ENCODE peak calls at places on chromosome 16, in seven cellular contexts. One of them, this sample, is unnamed.

GRCh38 chr16:23432176-23433128 is 20.5 kb downstream of the COG7 start:
- DNase-seq in heart right ventricle: no peak
- DNase-seq in fibroblast of the aortic adventitia: no peak
- DNase-seq in progenitor cell of endocrine pancreas: no peak
- DNase-seq in T-helper 1 cell: no peak
- DNase-seq in cardiac muscle cell: no peak
- DNase-seq in A172: no peak
- DNase-seq in this sample: no peak

GRCh38 chr16:67989322-67990017 is 9.2 kb upstream of the DPEP3 start:
- DNase-seq in cardiac muscle cell: no peak
- DNase-seq in A172: no peak
- DNase-seq in heart right ventricle: no peak
- DNase-seq in T-helper 1 cell: no peak
- DNase-seq in progenitor cell of endocrine pancreas: no peak
- DNase-seq in fibroblast of the aortic adventitia: no peak
- DNase-seq in this sample: no peak

GRCh38 chr16:73683804-73684203 is 612.8 kb upstream of the PSMD7 start:
- DNase-seq in cardiac muscle cell: no peak
- DNase-seq in A172: no peak
- DNase-seq in heart right ventricle: no peak
- DNase-seq in fibroblast of the aortic adventitia: no peak
- DNase-seq in progenitor cell of endocrine pancreas: no peak
- DNase-seq in T-helper 1 cell: no peak
- DNase-seq in this sample: no peak

GRCh38 chr16:80683646-80684045 is 120.8 kb downstream of the CDYL2 start:
- DNase-seq in A172: no peak
- DNase-seq in heart right ventricle: no peak
- DNase-seq in fibroblast of the aortic adventitia: no peak
- DNase-seq in cardiac muscle cell: no peak
- DNase-seq in T-helper 1 cell: no peak
- DNase-seq in progenitor cell of endocrine pancreas: no peak
- DNase-seq in this sample: no peak

GRCh38 chr16:79372504-79373184 is 227.9 kb downstream of the MAF start:
- DNase-seq in progenitor cell of endocrine pancreas: no peak
- DNase-seq in A172: peak
- DNase-seq in T-helper 1 cell: no peak
- DNase-seq in fibroblast of the aortic adventitia: no peak
- DNase-seq in heart right ventricle: no peak
- DNase-seq in cardiac muscle cell: peak
- DNase-seq in this sample: no peak

GRCh38 chr16:4874686-4875085 is 27.4 kb downstream of the UBN1 start:
- DNase-seq in progenitor cell of endocrine pancreas: no peak
- DNase-seq in heart right ventricle: no peak
- DNase-seq in A172: no peak
- DNase-seq in fibroblast of the aortic adventitia: no peak
- DNase-seq in cardiac muscle cell: no peak
- DNase-seq in T-helper 1 cell: no peak
- DNase-seq in this sample: no peak

GRCh38 chr16:13919330-13919682 is 648 bp upstream of the ERCC4 start:
- DNase-seq in fibroblast of the aortic adventitia: peak
- DNase-seq in T-helper 1 cell: peak
- DNase-seq in progenitor cell of endocrine pancreas: no peak
- DNase-seq in cardiac muscle cell: peak
- DNase-seq in heart right ventricle: no peak
- DNase-seq in A172: peak
- DNase-seq in this sample: peak

GRCh38 chr16:85583491-85584181 is 29.5 kb upstream of the GSE1 start:
- DNase-seq in cardiac muscle cell: peak
- DNase-seq in fibroblast of the aortic adventitia: peak
- DNase-seq in heart right ventricle: no peak
- DNase-seq in T-helper 1 cell: no peak
- DNase-seq in progenitor cell of endocrine pancreas: no peak
- DNase-seq in A172: no peak
- DNase-seq in this sample: no peak

GRCh38 chr16:24668481-24669001 is 60.9 kb upstream of the TNRC6A start:
- DNase-seq in progenitor cell of endocrine pancreas: no peak
- DNase-seq in heart right ventricle: peak
- DNase-seq in cardiac muscle cell: peak
- DNase-seq in fibroblast of the aortic adventitia: peak
- DNase-seq in T-helper 1 cell: no peak
- DNase-seq in A172: peak
- DNase-seq in this sample: peak

GRCh38 chr16:1019234-1019933 is 37.8 kb downstream of the SOX8 start:
- DNase-seq in T-helper 1 cell: no peak
- DNase-seq in progenitor cell of endocrine pancreas: no peak
- DNase-seq in cardiac muscle cell: peak
- DNase-seq in heart right ventricle: peak
- DNase-seq in fibroblast of the aortic adventitia: peak
- DNase-seq in A172: peak
- DNase-seq in this sample: peak

GRCh38 chr16:15653227-15653626 is 3.2 kb downstream of the NDE1 start:
- DNase-seq in T-helper 1 cell: no peak
- DNase-seq in A172: peak
- DNase-seq in fibroblast of the aortic adventitia: peak
- DNase-seq in cardiac muscle cell: peak
- DNase-seq in progenitor cell of endocrine pancreas: no peak
- DNase-seq in heart right ventricle: peak
- DNase-seq in this sample: no peak

GRCh38 chr16:73122604-73123386 is 74.9 kb upstream of the ZFHX3 start:
- DNase-seq in progenitor cell of endocrine pancreas: no peak
- DNase-seq in cardiac muscle cell: peak
- DNase-seq in T-helper 1 cell: no peak
- DNase-seq in fibroblast of the aortic adventitia: peak
- DNase-seq in heart right ventricle: peak
- DNase-seq in A172: no peak
- DNase-seq in this sample: peak

GRCh38 chr16:86951831-86952598 is 365.2 kb downstream of the C16orf95 start:
- DNase-seq in fibroblast of the aortic adventitia: peak
- DNase-seq in progenitor cell of endocrine pancreas: no peak
- DNase-seq in T-helper 1 cell: no peak
- DNase-seq in cardiac muscle cell: peak
- DNase-seq in A172: peak
- DNase-seq in heart right ventricle: no peak
- DNase-seq in this sample: peak

GRCh38 chr16:62760398-62760797 is 724.2 kb upstream of the CDH8 start:
- DNase-seq in fibroblast of the aortic adventitia: no peak
- DNase-seq in T-helper 1 cell: no peak
- DNase-seq in A172: no peak
- DNase-seq in cardiac muscle cell: no peak
- DNase-seq in progenitor cell of endocrine pancreas: no peak
- DNase-seq in heart right ventricle: no peak
- DNase-seq in this sample: no peak

GRCh38 chr16:48816393-48816792 is 206.4 kb upstream of the N4BP1 start:
- DNase-seq in fibroblast of the aortic adventitia: no peak
- DNase-seq in cardiac muscle cell: no peak
- DNase-seq in heart right ventricle: no peak
- DNase-seq in A172: no peak
- DNase-seq in progenitor cell of endocrine pancreas: no peak
- DNase-seq in T-helper 1 cell: no peak
- DNase-seq in this sample: no peak

GRCh38 chr16:57985204-57986121 is 14.5 kb upstream of the CNGB1 start:
- DNase-seq in T-helper 1 cell: no peak
- DNase-seq in heart right ventricle: no peak
- DNase-seq in fibroblast of the aortic adventitia: no peak
- DNase-seq in cardiac muscle cell: no peak
- DNase-seq in progenitor cell of endocrine pancreas: no peak
- DNase-seq in A172: no peak
- DNase-seq in this sample: no peak

GRCh38 chr16:29898135-29898534 is 1.2 kb downstream of the SEZ6L2 start:
- DNase-seq in cardiac muscle cell: no peak
- DNase-seq in progenitor cell of endocrine pancreas: no peak
- DNase-seq in fibroblast of the aortic adventitia: no peak
- DNase-seq in T-helper 1 cell: no peak
- DNase-seq in A172: no peak
- DNase-seq in heart right ventricle: no peak
- DNase-seq in this sample: no peak

GRCh38 chr16:4649744-4650442 is 25.3 kb downstream of the MGRN1 start:
- DNase-seq in T-helper 1 cell: no peak
- DNase-seq in cardiac muscle cell: no peak
- DNase-seq in progenitor cell of endocrine pancreas: no peak
- DNase-seq in fibroblast of the aortic adventitia: no peak
- DNase-seq in heart right ventricle: no peak
- DNase-seq in A172: no peak
- DNase-seq in this sample: no peak

GRCh38 chr16:4586297-4586696 is 28.4 kb downstream of the UBALD1 start:
- DNase-seq in progenitor cell of endocrine pancreas: no peak
- DNase-seq in T-helper 1 cell: no peak
- DNase-seq in heart right ventricle: no peak
- DNase-seq in A172: no peak
- DNase-seq in fibroblast of the aortic adventitia: no peak
- DNase-seq in cardiac muscle cell: no peak
- DNase-seq in this sample: no peak

GRCh38 chr16:52591441-52592215 is 44.7 kb upstream of the TOX3 start:
- DNase-seq in fibroblast of the aortic adventitia: no peak
- DNase-seq in progenitor cell of endocrine pancreas: no peak
- DNase-seq in cardiac muscle cell: no peak
- DNase-seq in heart right ventricle: no peak
- DNase-seq in A172: no peak
- DNase-seq in T-helper 1 cell: no peak
- DNase-seq in this sample: no peak

GRCh38 chr16:1563786-1564185 is 30.3 kb downstream of the TMEM204 start:
- DNase-seq in T-helper 1 cell: no peak
- DNase-seq in progenitor cell of endocrine pancreas: no peak
- DNase-seq in fibroblast of the aortic adventitia: no peak
- DNase-seq in A172: no peak
- DNase-seq in cardiac muscle cell: no peak
- DNase-seq in heart right ventricle: no peak
- DNase-seq in this sample: no peak

GRCh38 chr16:20865420-20866126 is 34.6 kb downstream of the DCUN1D3 start:
- DNase-seq in T-helper 1 cell: no peak
- DNase-seq in fibroblast of the aortic adventitia: peak
- DNase-seq in cardiac muscle cell: no peak
- DNase-seq in heart right ventricle: no peak
- DNase-seq in A172: peak
- DNase-seq in progenitor cell of endocrine pancreas: no peak
- DNase-seq in this sample: no peak

GRCh38 chr16:76345093-76345735 is 68.0 kb downstream of the CNTNAP4 start:
- DNase-seq in heart right ventricle: peak
- DNase-seq in A172: no peak
- DNase-seq in T-helper 1 cell: no peak
- DNase-seq in progenitor cell of endocrine pancreas: no peak
- DNase-seq in fibroblast of the aortic adventitia: peak
- DNase-seq in cardiac muscle cell: peak
- DNase-seq in this sample: peak

GRCh38 chr16:86704516-86704915 is 126.2 kb downstream of the FOXL1 start:
- DNase-seq in fibroblast of the aortic adventitia: no peak
- DNase-seq in A172: no peak
- DNase-seq in cardiac muscle cell: no peak
- DNase-seq in heart right ventricle: no peak
- DNase-seq in T-helper 1 cell: no peak
- DNase-seq in progenitor cell of endocrine pancreas: no peak
- DNase-seq in this sample: no peak

GRCh38 chr16:15880909-15881308 is 7.5 kb downstream of the CEP20 start:
- DNase-seq in A172: no peak
- DNase-seq in T-helper 1 cell: no peak
- DNase-seq in heart right ventricle: no peak
- DNase-seq in progenitor cell of endocrine pancreas: no peak
- DNase-seq in fibroblast of the aortic adventitia: no peak
- DNase-seq in cardiac muscle cell: no peak
- DNase-seq in this sample: no peak

GRCh38 chr16:56825821-56826220 is 39.2 kb upstream of the SLC12A3 start:
- DNase-seq in progenitor cell of endocrine pancreas: no peak
- DNase-seq in T-helper 1 cell: no peak
- DNase-seq in cardiac muscle cell: no peak
- DNase-seq in heart right ventricle: no peak
- DNase-seq in A172: no peak
- DNase-seq in fibroblast of the aortic adventitia: no peak
- DNase-seq in this sample: no peak

GRCh38 chr16:27470567-27471431 is 68.8 kb downstream of the IL21R start:
- DNase-seq in fibroblast of the aortic adventitia: peak
- DNase-seq in A172: peak
- DNase-seq in T-helper 1 cell: no peak
- DNase-seq in cardiac muscle cell: peak
- DNase-seq in progenitor cell of endocrine pancreas: no peak
- DNase-seq in heart right ventricle: no peak
- DNase-seq in this sample: peak